ENCODE peak calls at places on chromosomes 4 and X, in four cellular contexts. One of them, this sample, is unnamed.

GRCh38 chr4:48379587-48380140 is 38.3 kb downstream of the SLAIN2 start:
- DNase-seq in uterus: no peak
- DNase-seq in upper lobe of right lung: no peak
- DNase-seq in OCI-LY7: no peak
- DNase-seq in this sample: no peak

GRCh38 chr4:6066191-6066590 is 48.0 kb upstream of the C4orf50 start:
- DNase-seq in uterus: no peak
- DNase-seq in upper lobe of right lung: no peak
- DNase-seq in OCI-LY7: no peak
- DNase-seq in this sample: no peak

GRCh38 chrX:124211312-124211942 is 121.0 kb upstream of the TEX13D start:
- DNase-seq in uterus: no peak
- DNase-seq in upper lobe of right lung: no peak
- DNase-seq in OCI-LY7: peak
- DNase-seq in this sample: peak

GRCh38 chrX:43817454-43817853 is 64.8 kb downstream of the MAOB start:
- DNase-seq in uterus: no peak
- DNase-seq in upper lobe of right lung: no peak
- DNase-seq in OCI-LY7: no peak
- DNase-seq in this sample: no peak

GRCh38 chrX:16643160-16643559 is 6.8 kb upstream of the S100G start:
- DNase-seq in uterus: no peak
- DNase-seq in upper lobe of right lung: no peak
- DNase-seq in OCI-LY7: no peak
- DNase-seq in this sample: no peak

GRCh38 chr4:101366331-101366730 is 19.0 kb upstream of the PPP3CA start:
- DNase-seq in uterus: no peak
- DNase-seq in upper lobe of right lung: no peak
- DNase-seq in OCI-LY7: no peak
- DNase-seq in this sample: no peak

GRCh38 chrX:53018627-53019026 is 30.0 kb upstream of the GPR173 start:
- DNase-seq in uterus: no peak
- DNase-seq in upper lobe of right lung: no peak
- DNase-seq in OCI-LY7: no peak
- DNase-seq in this sample: no peak

GRCh38 chr4:8395504-8395903 is 45.0 kb downstream of the ACOX3 start:
- DNase-seq in uterus: no peak
- DNase-seq in upper lobe of right lung: no peak
- DNase-seq in OCI-LY7: no peak
- DNase-seq in this sample: no peak

GRCh38 chr4:48137766-48138349 is 3.8 kb upstream of the TXK start:
- DNase-seq in uterus: no peak
- DNase-seq in upper lobe of right lung: no peak
- DNase-seq in OCI-LY7: peak
- DNase-seq in this sample: no peak

GRCh38 chr4:121950680-121951569 is 935 bp downstream of the TRPC3 start:
- DNase-seq in uterus: peak
- DNase-seq in upper lobe of right lung: peak
- DNase-seq in OCI-LY7: no peak
- DNase-seq in this sample: peak

GRCh38 chrX:133325422-133325821 is 89.9 kb downstream of the GPC4 start:
- DNase-seq in uterus: no peak
- DNase-seq in upper lobe of right lung: no peak
- DNase-seq in OCI-LY7: no peak
- DNase-seq in this sample: no peak

GRCh38 chr4:122884504-122884903 is 37.9 kb downstream of the NUDT6 start:
- DNase-seq in uterus: no peak
- DNase-seq in upper lobe of right lung: no peak
- DNase-seq in OCI-LY7: no peak
- DNase-seq in this sample: no peak

GRCh38 chr4:101101072-101101471 is 246.3 kb downstream of the PPP3CA start:
- DNase-seq in uterus: no peak
- DNase-seq in upper lobe of right lung: no peak
- DNase-seq in OCI-LY7: no peak
- DNase-seq in this sample: no peak

GRCh38 chr4:26105372-26105771 is 191.4 kb downstream of the SMIM20 start:
- DNase-seq in uterus: no peak
- DNase-seq in upper lobe of right lung: no peak
- DNase-seq in OCI-LY7: no peak
- DNase-seq in this sample: no peak

GRCh38 chrX:119266364-119266995 is 30.4 kb downstream of the PGRMC1 start:
- DNase-seq in uterus: no peak
- DNase-seq in upper lobe of right lung: no peak
- DNase-seq in OCI-LY7: peak
- DNase-seq in this sample: peak

GRCh38 chr4:184103755-184104367 is 113.8 kb downstream of the ENPP6 start:
- DNase-seq in uterus: no peak
- DNase-seq in upper lobe of right lung: no peak
- DNase-seq in OCI-LY7: no peak
- DNase-seq in this sample: no peak

GRCh38 chrX:154047266-154047665 is 27.6 kb upstream of the IRAK1 start:
- DNase-seq in uterus: no peak
- DNase-seq in upper lobe of right lung: no peak
- DNase-seq in OCI-LY7: no peak
- DNase-seq in this sample: no peak

GRCh38 chrX:22481436-22481835 is 208.7 kb downstream of the CBLL2 start:
- DNase-seq in uterus: no peak
- DNase-seq in upper lobe of right lung: no peak
- DNase-seq in OCI-LY7: no peak
- DNase-seq in this sample: no peak

DNA sequence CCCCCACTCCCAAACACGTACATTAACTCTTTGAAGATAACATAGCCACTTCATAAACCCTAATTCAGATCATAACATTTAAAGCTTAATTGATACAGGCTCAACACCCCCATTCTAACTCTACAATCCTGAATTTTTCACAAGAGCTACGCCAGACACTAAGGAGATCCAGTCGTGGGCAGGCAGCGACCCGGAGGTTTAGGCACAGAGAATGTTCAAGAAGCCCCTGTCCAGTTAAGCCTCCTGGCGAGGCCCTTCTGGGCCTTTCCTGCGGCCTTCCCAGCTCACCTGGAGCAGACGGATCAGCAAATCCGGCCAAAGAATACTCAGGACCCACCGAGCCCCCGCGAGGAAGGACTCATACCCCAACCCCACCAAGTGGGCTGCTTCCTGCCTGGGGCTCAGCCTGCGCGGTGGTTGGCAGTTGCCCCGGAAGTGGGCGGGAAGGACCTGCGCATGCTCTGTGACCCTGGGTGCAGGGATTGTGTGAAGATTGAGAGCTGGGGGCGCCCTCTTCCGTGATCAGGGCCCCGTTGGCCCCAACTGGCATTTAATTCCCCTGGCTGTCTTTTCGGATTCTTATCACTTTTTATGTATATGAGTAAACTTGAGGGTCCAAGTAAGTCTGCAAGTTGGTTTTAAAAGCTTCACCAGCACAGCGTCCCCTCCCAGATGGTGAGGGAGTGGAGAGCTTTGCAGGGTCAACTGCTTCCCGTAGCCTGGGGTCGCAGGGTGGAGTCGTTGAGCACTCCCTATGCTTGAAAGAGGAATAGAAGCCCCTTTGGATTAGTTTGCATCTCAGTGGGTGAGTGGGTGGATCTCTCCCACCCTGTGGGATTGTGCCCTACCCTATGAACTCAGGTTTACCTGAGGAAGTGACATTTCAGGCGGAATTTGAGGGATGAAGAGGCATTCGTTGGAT is at the start of gene TRIM61:
- DNase-seq in uterus: no peak
- DNase-seq in upper lobe of right lung: peak
- DNase-seq in OCI-LY7: peak
- DNase-seq in this sample: peak
- TF ChIP-seq CTCF in uterus: no peak
- TF ChIP-seq CTCF in upper lobe of right lung: no peak
- TF ChIP-seq CTCF in OCI-LY7: peak
- TF ChIP-seq CTCF in this sample: peak

DNA sequence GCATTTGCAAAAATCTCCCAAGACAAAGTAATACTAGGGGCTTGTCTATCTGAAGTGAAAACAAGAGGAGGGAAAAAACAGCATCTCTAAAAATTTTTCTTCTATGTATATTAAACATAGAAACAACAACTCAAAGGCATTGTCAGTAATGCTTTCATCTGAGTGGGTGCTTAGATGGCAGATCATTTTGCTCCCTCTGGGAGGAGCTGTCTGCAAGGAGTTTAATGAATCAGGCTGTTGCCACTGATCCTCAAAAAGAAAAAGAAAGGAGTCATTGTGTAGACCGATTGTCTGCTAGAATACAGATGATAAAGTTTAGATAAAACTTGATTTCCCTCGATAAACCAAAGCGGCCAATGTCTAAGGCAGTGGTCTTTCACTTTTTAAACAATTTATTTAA is 49.7 kb upstream of the KLHL8 start:
- DNase-seq in uterus: no peak
- DNase-seq in upper lobe of right lung: no peak
- DNase-seq in OCI-LY7: peak
- DNase-seq in this sample: peak
- TF ChIP-seq CTCF in uterus: peak
- TF ChIP-seq CTCF in upper lobe of right lung: peak
- TF ChIP-seq CTCF in OCI-LY7: peak
- TF ChIP-seq CTCF in this sample: no peak

DNA sequence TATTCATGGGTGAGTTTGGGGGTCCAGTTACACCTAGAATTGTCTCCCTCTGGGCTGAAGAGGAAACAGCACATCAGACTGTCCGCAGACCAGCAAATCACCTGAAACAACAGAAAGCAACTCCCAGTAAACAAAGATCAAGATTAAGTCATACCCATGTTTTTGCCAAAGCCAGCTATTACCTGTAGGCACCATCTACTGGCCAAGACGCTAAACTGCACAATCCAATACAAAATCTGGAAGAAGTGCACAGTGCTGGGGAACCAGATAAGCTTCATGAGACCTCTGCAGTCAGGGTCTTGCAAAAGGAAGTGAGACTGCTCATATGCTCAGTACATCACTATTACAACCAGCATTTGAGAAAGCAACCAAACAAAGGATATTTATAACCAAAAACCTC is 157.5 kb upstream of the ITM2A start:
- DNase-seq in uterus: no peak
- DNase-seq in upper lobe of right lung: no peak
- DNase-seq in OCI-LY7: no peak
- DNase-seq in this sample: peak
- TF ChIP-seq CTCF in uterus: no peak
- TF ChIP-seq CTCF in upper lobe of right lung: no peak
- TF ChIP-seq CTCF in OCI-LY7: peak
- TF ChIP-seq CTCF in this sample: peak

DNA sequence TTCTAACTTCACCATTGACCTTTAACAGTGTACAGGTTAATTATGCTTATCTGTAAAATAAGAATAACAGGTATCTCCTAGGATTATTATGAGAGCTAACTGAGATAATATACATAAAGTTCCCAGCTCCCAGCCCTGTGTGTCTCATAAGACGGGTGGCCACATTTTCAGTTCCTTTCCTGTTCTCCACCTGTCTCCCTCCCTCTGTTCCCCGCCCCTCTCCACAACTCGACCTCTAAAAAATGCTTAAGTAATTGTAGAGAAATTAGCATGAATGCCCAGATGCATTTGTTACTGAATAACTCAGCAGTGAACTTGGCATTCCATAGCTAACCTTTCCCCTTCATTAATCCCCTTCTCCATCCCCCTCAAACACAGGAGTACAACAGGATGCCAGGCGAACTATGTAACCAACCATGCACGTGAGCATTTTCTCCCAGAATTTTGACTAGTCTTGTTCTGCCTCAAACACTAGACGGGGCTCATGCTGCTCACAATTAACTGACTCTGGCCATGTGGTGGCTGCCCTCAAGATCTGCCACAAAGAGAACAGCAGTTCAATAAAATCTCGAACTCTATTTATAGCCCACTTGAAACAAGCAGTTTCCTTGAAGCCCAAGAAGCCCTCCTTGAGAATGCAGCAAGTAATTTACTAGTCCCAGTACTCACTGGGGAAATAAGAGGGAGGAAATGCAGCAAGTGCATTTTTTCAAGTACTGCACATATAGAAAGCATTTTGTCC is 351.2 kb downstream of the ARHGAP24 start:
- DNase-seq in uterus: no peak
- DNase-seq in upper lobe of right lung: no peak
- DNase-seq in OCI-LY7: no peak
- DNase-seq in this sample: no peak
- TF ChIP-seq CTCF in uterus: peak
- TF ChIP-seq CTCF in upper lobe of right lung: peak
- TF ChIP-seq CTCF in OCI-LY7: no peak
- TF ChIP-seq CTCF in this sample: no peak

DNA sequence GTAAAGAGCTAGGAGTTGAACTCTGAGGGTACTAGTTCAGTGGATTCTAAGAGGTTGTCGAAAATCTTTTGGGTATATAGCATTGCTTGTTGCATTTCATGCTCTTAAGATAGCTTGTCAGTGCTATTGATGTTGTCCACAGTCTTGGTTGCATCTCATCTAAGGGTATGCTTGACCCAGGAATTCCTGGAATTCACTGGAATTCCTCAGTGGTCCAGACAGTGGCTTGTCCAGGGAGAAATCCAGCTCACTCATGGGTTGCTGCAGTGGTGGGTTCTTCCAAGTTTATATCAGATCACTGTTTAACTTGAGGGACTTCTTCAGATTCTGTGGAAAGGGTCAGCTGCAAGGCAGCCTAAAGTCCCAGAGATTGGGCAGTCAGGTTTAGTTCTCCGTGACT is 29.8 kb upstream of the SMARCAD1 start:
- DNase-seq in uterus: no peak
- DNase-seq in upper lobe of right lung: no peak
- DNase-seq in OCI-LY7: no peak
- DNase-seq in this sample: no peak
- TF ChIP-seq CTCF in uterus: no peak
- TF ChIP-seq CTCF in upper lobe of right lung: no peak
- TF ChIP-seq CTCF in OCI-LY7: no peak
- TF ChIP-seq CTCF in this sample: no peak

DNA sequence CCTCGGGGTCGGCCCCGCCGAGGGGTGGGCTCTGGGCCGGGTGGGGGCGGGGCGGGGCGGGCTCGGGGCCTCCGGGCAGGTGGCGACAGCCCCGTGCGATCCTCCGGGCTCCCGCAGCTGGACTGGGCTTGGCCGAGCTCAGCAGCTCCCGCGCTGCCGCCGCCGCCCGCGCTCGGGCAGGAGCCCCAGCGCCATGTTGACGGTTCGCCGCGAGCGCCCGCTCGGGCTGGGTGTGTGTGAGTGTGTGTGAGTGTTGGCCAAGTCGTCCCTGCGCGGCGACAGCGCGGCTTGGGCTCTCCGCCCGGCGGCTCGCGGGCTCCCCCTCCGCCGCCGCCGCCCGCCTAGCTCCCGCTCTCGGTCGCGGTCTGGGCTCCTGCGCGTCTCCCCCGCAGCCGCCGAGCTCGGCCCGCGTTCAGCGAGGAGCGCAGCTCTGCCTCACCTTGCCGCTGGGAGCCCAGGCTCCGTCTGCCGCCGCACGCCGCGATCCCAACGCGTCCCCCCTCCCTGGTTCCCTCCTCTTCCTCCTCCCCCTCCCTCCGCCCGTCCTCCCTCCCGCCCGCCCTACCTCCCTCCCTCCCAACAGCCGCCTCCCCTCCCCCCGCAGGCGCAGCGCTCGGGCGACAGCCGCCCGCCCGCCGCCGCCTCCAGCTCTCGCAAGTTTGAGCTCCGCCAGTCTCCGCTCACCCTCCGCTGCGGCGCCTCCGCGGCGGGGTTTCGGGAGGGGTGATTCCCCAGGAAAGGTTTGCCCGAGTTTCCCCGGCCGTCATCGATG is at the start of gene BCOR:
- DNase-seq in uterus: peak
- DNase-seq in upper lobe of right lung: peak
- DNase-seq in OCI-LY7: peak
- DNase-seq in this sample: peak
- TF ChIP-seq CTCF in uterus: peak
- TF ChIP-seq CTCF in upper lobe of right lung: no peak
- TF ChIP-seq CTCF in OCI-LY7: no peak
- TF ChIP-seq CTCF in this sample: no peak

GRCh38 chr4:4248036-4248884 is at the start of gene TMEM128:
- DNase-seq in uterus: peak
- DNase-seq in upper lobe of right lung: peak
- DNase-seq in OCI-LY7: peak
- DNase-seq in this sample: peak
- TF ChIP-seq CTCF in uterus: peak
- TF ChIP-seq CTCF in upper lobe of right lung: peak
- TF ChIP-seq CTCF in OCI-LY7: peak
- TF ChIP-seq CTCF in this sample: no peak